ENCODE peak calls at places on chromosomes 2 and 18, in six cellular contexts. One of them, this sample, is unnamed. For H3K9me3, the result is how much of the 10 kb centered on the place peaks cover.

GRCh38 chr18:76491436-76491800 is 3.6 kb downstream of the ZNF516 start:
- DNase-seq in colonic mucosa: peak
- DNase-seq in MM.1S: peak
- DNase-seq in fibroblast of lung: peak
- DNase-seq in Karpas-422: peak
- DNase-seq in HCT116: no peak
- DNase-seq in this sample: peak

GRCh38 chr2:23375448-23375847 is 9.5 kb upstream of the KLHL29 start:
- DNase-seq in colonic mucosa: no peak
- DNase-seq in MM.1S: no peak
- DNase-seq in fibroblast of lung: peak
- DNase-seq in Karpas-422: peak
- DNase-seq in HCT116: peak
- DNase-seq in this sample: no peak

GRCh38 chr2:145158051-145158586 is 638.2 kb upstream of the ZEB2 start:
- DNase-seq in colonic mucosa: peak
- DNase-seq in MM.1S: no peak
- DNase-seq in fibroblast of lung: peak
- DNase-seq in Karpas-422: no peak
- DNase-seq in HCT116: no peak
- DNase-seq in this sample: peak

GRCh38 chr18:47815486-47816270 is 114.8 kb downstream of the SMAD2 start:
- DNase-seq in colonic mucosa: no peak
- DNase-seq in MM.1S: no peak
- DNase-seq in fibroblast of lung: peak
- DNase-seq in Karpas-422: no peak
- DNase-seq in HCT116: no peak
- DNase-seq in this sample: no peak

GRCh38 chr2:219199470-219200211 is 6.9 kb upstream of the ZFAND2B start:
- DNase-seq in colonic mucosa: no peak
- DNase-seq in MM.1S: no peak
- DNase-seq in fibroblast of lung: no peak
- DNase-seq in Karpas-422: peak
- DNase-seq in HCT116: no peak
- DNase-seq in this sample: no peak

GRCh38 chr2:20326163-20326780 is 24.4 kb downstream of the PUM2 start:
- DNase-seq in colonic mucosa: peak
- DNase-seq in MM.1S: peak
- DNase-seq in fibroblast of lung: peak
- DNase-seq in Karpas-422: peak
- DNase-seq in HCT116: peak
- DNase-seq in this sample: peak

GRCh38 chr2:23541453-23542334 is 156.7 kb downstream of the KLHL29 start:
- DNase-seq in colonic mucosa: no peak
- DNase-seq in MM.1S: no peak
- DNase-seq in fibroblast of lung: no peak
- DNase-seq in Karpas-422: no peak
- DNase-seq in HCT116: no peak
- DNase-seq in this sample: peak

GRCh38 chr2:220948579-220948978 is 623.5 kb downstream of the EPHA4 start:
- DNase-seq in colonic mucosa: no peak
- DNase-seq in MM.1S: no peak
- DNase-seq in fibroblast of lung: no peak
- DNase-seq in Karpas-422: no peak
- DNase-seq in HCT116: no peak
- DNase-seq in this sample: no peak

GRCh38 chr18:9536354-9537152 is 61.2 kb downstream of the RALBP1 start:
- DNase-seq in colonic mucosa: no peak
- DNase-seq in MM.1S: no peak
- DNase-seq in fibroblast of lung: no peak
- DNase-seq in Karpas-422: no peak
- DNase-seq in HCT116: no peak
- DNase-seq in this sample: peak

GRCh38 chr18:32920796-32921787 is 148.3 kb upstream of the KLHL14 start:
- DNase-seq in colonic mucosa: no peak
- DNase-seq in MM.1S: no peak
- DNase-seq in fibroblast of lung: peak
- DNase-seq in Karpas-422: no peak
- DNase-seq in HCT116: no peak
- DNase-seq in this sample: peak

GRCh38 chr2:230866704-230867561 is 2.2 kb downstream of the ITM2C start:
- DNase-seq in colonic mucosa: peak
- DNase-seq in MM.1S: peak
- DNase-seq in fibroblast of lung: peak
- DNase-seq in Karpas-422: peak
- DNase-seq in HCT116: no peak
- DNase-seq in this sample: peak

GRCh38 chr2:241947401-241947800 is 77.9 kb downstream of the RTP5 start:
- DNase-seq in colonic mucosa: no peak
- DNase-seq in MM.1S: no peak
- DNase-seq in fibroblast of lung: no peak
- DNase-seq in Karpas-422: no peak
- DNase-seq in HCT116: no peak
- DNase-seq in this sample: no peak

GRCh38 chr2:239257511-239257937 is 143.3 kb downstream of the HDAC4 start:
- DNase-seq in colonic mucosa: no peak
- DNase-seq in MM.1S: peak
- DNase-seq in fibroblast of lung: peak
- DNase-seq in Karpas-422: no peak
- DNase-seq in HCT116: peak
- DNase-seq in this sample: peak

GRCh38 chr2:143297182-143297581 is 168.0 kb downstream of the ARHGAP15 start:
- DNase-seq in colonic mucosa: no peak
- DNase-seq in MM.1S: no peak
- DNase-seq in fibroblast of lung: no peak
- DNase-seq in Karpas-422: no peak
- DNase-seq in HCT116: no peak
- DNase-seq in this sample: no peak

GRCh38 chr2:143294068-143294467 is 164.8 kb downstream of the ARHGAP15 start:
- DNase-seq in colonic mucosa: no peak
- DNase-seq in MM.1S: no peak
- DNase-seq in fibroblast of lung: no peak
- DNase-seq in Karpas-422: no peak
- DNase-seq in HCT116: no peak
- DNase-seq in this sample: no peak

GRCh38 chr2:143300531-143300930 is 171.3 kb downstream of the ARHGAP15 start:
- DNase-seq in colonic mucosa: no peak
- DNase-seq in MM.1S: no peak
- DNase-seq in fibroblast of lung: peak
- DNase-seq in Karpas-422: no peak
- DNase-seq in HCT116: no peak
- DNase-seq in this sample: peak

GRCh38 chr2:143296089-143296488 is 166.9 kb downstream of the ARHGAP15 start:
- DNase-seq in colonic mucosa: no peak
- DNase-seq in MM.1S: peak
- DNase-seq in fibroblast of lung: no peak
- DNase-seq in Karpas-422: peak
- DNase-seq in HCT116: no peak
- DNase-seq in this sample: no peak
- H3K9ac ChIP-seq in colonic mucosa: no peak
- H3K9ac ChIP-seq in MM.1S: no peak
- H3K9ac ChIP-seq in fibroblast of lung: no peak
- H3K9ac ChIP-seq in Karpas-422: no peak
- H3K9ac ChIP-seq in HCT116: no peak
- H3K9ac ChIP-seq in this sample: no peak

GRCh38 chr2:83596592-83597339 is 862.3 kb downstream of the SUCLG1 start:
- DNase-seq in colonic mucosa: no peak
- DNase-seq in MM.1S: no peak
- DNase-seq in fibroblast of lung: no peak
- DNase-seq in Karpas-422: no peak
- DNase-seq in HCT116: no peak
- DNase-seq in this sample: peak

GRCh38 chr2:83594841-83595720 is 864.0 kb downstream of the SUCLG1 start:
- DNase-seq in colonic mucosa: no peak
- DNase-seq in MM.1S: no peak
- DNase-seq in fibroblast of lung: peak
- DNase-seq in Karpas-422: no peak
- DNase-seq in HCT116: no peak
- DNase-seq in this sample: peak

GRCh38 chr2:83594261-83594660 is 864.8 kb downstream of the SUCLG1 start:
- DNase-seq in colonic mucosa: no peak
- DNase-seq in MM.1S: no peak
- DNase-seq in fibroblast of lung: no peak
- DNase-seq in Karpas-422: no peak
- DNase-seq in HCT116: no peak
- DNase-seq in this sample: peak
- H3K9me3 ChIP-seq in colonic mucosa: under half
- H3K9me3 ChIP-seq in MM.1S: under half
- H3K9me3 ChIP-seq in fibroblast of lung: under half
- H3K9me3 ChIP-seq in Karpas-422: under half
- H3K9me3 ChIP-seq in HCT116: under half
- H3K9me3 ChIP-seq in this sample: under half

DNA sequence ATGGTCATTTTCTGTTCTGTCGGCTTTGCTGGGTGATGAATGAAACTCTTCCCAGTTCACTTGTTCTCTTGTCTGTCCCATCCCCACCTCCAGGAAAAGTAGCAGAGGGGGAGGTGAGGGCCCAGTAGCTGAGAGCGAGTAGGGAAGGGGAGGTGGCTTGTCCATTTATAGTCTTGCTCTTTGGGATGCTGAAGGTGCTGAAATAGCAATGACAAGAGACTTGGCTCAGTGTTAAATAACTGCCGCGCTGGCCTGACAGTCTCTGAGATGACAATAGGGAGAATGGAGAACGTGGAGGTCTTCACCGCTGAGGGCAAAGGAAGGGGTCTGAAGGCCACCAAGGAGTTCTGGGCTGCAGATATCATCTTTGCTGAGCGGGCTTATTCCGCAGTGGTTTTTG is at the start of gene SMYD1:
- DNase-seq in colonic mucosa: no peak
- DNase-seq in MM.1S: no peak
- DNase-seq in fibroblast of lung: no peak
- DNase-seq in Karpas-422: no peak
- DNase-seq in HCT116: no peak
- DNase-seq in this sample: no peak
- H3K4me3 ChIP-seq in colonic mucosa: no peak
- H3K4me3 ChIP-seq in MM.1S: no peak
- H3K4me3 ChIP-seq in fibroblast of lung: no peak
- H3K4me3 ChIP-seq in Karpas-422: no peak
- H3K4me3 ChIP-seq in HCT116: no peak
- H3K4me3 ChIP-seq in this sample: no peak

GRCh38 chr2:9258501-9258900 is 51.9 kb downstream of the ASAP2 start:
- DNase-seq in colonic mucosa: no peak
- DNase-seq in MM.1S: no peak
- DNase-seq in fibroblast of lung: no peak
- DNase-seq in Karpas-422: no peak
- DNase-seq in HCT116: no peak
- DNase-seq in this sample: peak
- H3K9ac ChIP-seq in colonic mucosa: no peak
- H3K9ac ChIP-seq in MM.1S: no peak
- H3K9ac ChIP-seq in fibroblast of lung: peak
- H3K9ac ChIP-seq in Karpas-422: no peak
- H3K9ac ChIP-seq in HCT116: no peak
- H3K9ac ChIP-seq in this sample: peak

GRCh38 chr18:56060967-56061541 is 473.1 kb upstream of the TCF4 start:
- DNase-seq in colonic mucosa: no peak
- DNase-seq in MM.1S: no peak
- DNase-seq in fibroblast of lung: no peak
- DNase-seq in Karpas-422: no peak
- DNase-seq in HCT116: no peak
- DNase-seq in this sample: no peak
- H3K9me3 ChIP-seq in colonic mucosa: under half
- H3K9me3 ChIP-seq in MM.1S: under half
- H3K9me3 ChIP-seq in fibroblast of lung: under half
- H3K9me3 ChIP-seq in Karpas-422: under half
- H3K9me3 ChIP-seq in HCT116: under half
- H3K9me3 ChIP-seq in this sample: under half

DNA sequence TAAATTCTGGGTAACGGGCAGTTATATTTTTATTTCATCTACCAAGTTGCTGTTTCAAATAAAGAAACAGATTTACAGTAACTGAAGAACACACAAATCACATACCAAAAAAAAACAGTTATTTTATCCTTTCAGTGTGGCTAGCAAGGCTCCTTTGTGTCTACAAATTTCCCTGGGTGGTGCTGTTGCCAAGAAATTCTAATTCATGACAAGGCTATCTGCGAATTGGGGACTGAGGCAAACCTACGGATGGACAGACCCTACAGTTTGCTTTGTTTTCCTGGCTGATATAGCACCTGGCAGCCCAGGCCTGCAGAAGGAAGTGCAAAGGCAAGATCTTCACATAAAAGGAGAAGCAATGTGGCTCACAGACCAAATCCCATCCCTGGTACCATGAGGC is 4.5 kb downstream of the KLF7 start:
- DNase-seq in colonic mucosa: no peak
- DNase-seq in MM.1S: no peak
- DNase-seq in fibroblast of lung: no peak
- DNase-seq in Karpas-422: no peak
- DNase-seq in HCT116: no peak
- DNase-seq in this sample: no peak
- H3K4me3 ChIP-seq in colonic mucosa: no peak
- H3K4me3 ChIP-seq in MM.1S: no peak
- H3K4me3 ChIP-seq in fibroblast of lung: no peak
- H3K4me3 ChIP-seq in Karpas-422: no peak
- H3K4me3 ChIP-seq in HCT116: no peak
- H3K4me3 ChIP-seq in this sample: peak

DNA sequence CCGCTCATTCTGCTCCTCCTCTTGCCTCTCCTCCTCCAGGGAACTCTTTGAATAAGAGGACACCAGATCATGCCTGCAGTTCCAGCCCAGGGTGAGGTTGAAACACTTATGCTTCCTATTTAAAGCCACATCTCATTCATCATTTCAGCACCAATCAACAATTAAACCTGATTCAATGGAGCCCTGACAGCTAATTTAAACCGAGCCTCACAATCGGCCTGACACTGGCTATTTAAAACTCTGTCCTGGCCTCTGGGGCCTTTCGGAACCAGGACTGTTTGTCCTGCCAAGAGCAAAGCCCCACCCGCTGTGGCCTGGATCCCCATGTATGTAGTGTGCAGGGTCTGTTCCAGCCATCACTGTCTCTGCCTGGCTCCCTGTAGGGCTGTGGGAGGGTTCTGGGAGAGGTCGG is 97.5 kb downstream of the MCFD2 start:
- DNase-seq in colonic mucosa: peak
- DNase-seq in MM.1S: no peak
- DNase-seq in fibroblast of lung: no peak
- DNase-seq in Karpas-422: no peak
- DNase-seq in HCT116: no peak
- DNase-seq in this sample: no peak
- H3K9ac ChIP-seq in colonic mucosa: no peak
- H3K9ac ChIP-seq in MM.1S: no peak
- H3K9ac ChIP-seq in fibroblast of lung: no peak
- H3K9ac ChIP-seq in Karpas-422: no peak
- H3K9ac ChIP-seq in HCT116: no peak
- H3K9ac ChIP-seq in this sample: peak

DNA sequence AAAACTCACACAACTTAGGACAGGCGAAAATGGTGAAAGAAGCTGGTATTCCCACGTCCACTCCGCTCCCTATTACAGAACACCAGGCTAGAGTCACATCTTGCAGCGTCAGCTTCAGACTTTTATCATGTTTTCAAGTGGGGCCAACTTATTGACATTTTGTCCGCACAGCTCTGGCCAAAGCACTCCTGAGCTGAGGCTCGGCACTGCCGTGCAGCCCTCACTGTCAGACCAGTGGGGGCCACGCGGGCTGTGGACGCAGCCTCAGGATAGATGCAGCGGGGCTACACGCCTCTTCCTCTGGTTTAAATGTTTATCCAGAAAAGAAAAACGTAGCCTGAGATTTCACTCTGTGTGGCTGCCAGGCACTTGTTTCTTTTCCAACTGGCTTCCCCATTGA is 267.4 kb downstream of the DCDC2C start:
- DNase-seq in colonic mucosa: no peak
- DNase-seq in MM.1S: no peak
- DNase-seq in fibroblast of lung: no peak
- DNase-seq in Karpas-422: no peak
- DNase-seq in HCT116: no peak
- DNase-seq in this sample: no peak
- H3K9me3 ChIP-seq in colonic mucosa: under half
- H3K9me3 ChIP-seq in MM.1S: under half
- H3K9me3 ChIP-seq in fibroblast of lung: under half
- H3K9me3 ChIP-seq in Karpas-422: under half
- H3K9me3 ChIP-seq in HCT116: under half
- H3K9me3 ChIP-seq in this sample: under half